ENCODE peak calls at places on chromosomes 16 and 17, in four cellular contexts. One of them, this sample, is unnamed.
A peak's percentile ranks its signal among the peaks of the same experiment; 100 is the strongest.

GRCh38 chr17:52011070-52011469 is 147.4 kb downstream of the CA10 start:
- DNase-seq in LNCaP clone FGC: no peak
- DNase-seq in H1: no peak
- DNase-seq in dorsolateral prefrontal cortex: no peak
- DNase-seq in this sample: no peak

GRCh38 chr17:48335858-48336500 is 94.0 kb downstream of the SKAP1 start:
- DNase-seq in H1: no peak
- DNase-seq in dorsolateral prefrontal cortex: no peak
- DNase-seq in LNCaP clone FGC: peak; percentile 66
- DNase-seq in this sample: peak; percentile 9

GRCh38 chr16:66454751-66455150 is 27.7 kb downstream of the BEAN1 start:
- DNase-seq in dorsolateral prefrontal cortex: no peak
- DNase-seq in LNCaP clone FGC: no peak
- DNase-seq in H1: no peak
- DNase-seq in this sample: no peak

GRCh38 chr16:74446866-74447265 is 25.6 kb upstream of the CLEC18B start:
- DNase-seq in dorsolateral prefrontal cortex: no peak
- DNase-seq in H1: no peak
- DNase-seq in LNCaP clone FGC: no peak
- DNase-seq in this sample: no peak

GRCh38 chr16:47970291-47970931 is 185.4 kb downstream of the ABCC12 start:
- DNase-seq in LNCaP clone FGC: peak; percentile 32
- DNase-seq in dorsolateral prefrontal cortex: no peak
- DNase-seq in H1: no peak
- DNase-seq in this sample: no peak

GRCh38 chr16:66508261-66508913 is 41.5 kb downstream of the TK2 start:
- DNase-seq in dorsolateral prefrontal cortex: no peak
- DNase-seq in H1: no peak
- DNase-seq in LNCaP clone FGC: peak; percentile 89
- DNase-seq in this sample: peak; percentile 42

GRCh38 chr17:56112086-56112485 is 41.2 kb upstream of the ANKFN1 start:
- DNase-seq in LNCaP clone FGC: no peak
- DNase-seq in H1: no peak
- DNase-seq in dorsolateral prefrontal cortex: no peak
- DNase-seq in this sample: peak; percentile 56

GRCh38 chr16:87463722-87464690 is 28.8 kb downstream of the ZCCHC14 start:
- DNase-seq in H1: no peak
- DNase-seq in LNCaP clone FGC: no peak
- DNase-seq in dorsolateral prefrontal cortex: no peak
- DNase-seq in this sample: peak; percentile 73

GRCh38 chr17:17120716-17121115 is 78.5 kb downstream of the MPRIP start:
- DNase-seq in LNCaP clone FGC: no peak
- DNase-seq in dorsolateral prefrontal cortex: no peak
- DNase-seq in H1: no peak
- DNase-seq in this sample: no peak

GRCh38 chr17:55577011-55577586 is 65.8 kb upstream of the SMIM36 start:
- DNase-seq in dorsolateral prefrontal cortex: no peak
- DNase-seq in LNCaP clone FGC: no peak
- DNase-seq in H1: no peak
- DNase-seq in this sample: peak; percentile 64

GRCh38 chr17:705863-706262 is 8.8 kb downstream of the VPS53 start:
- DNase-seq in dorsolateral prefrontal cortex: no peak
- DNase-seq in H1: no peak
- DNase-seq in LNCaP clone FGC: no peak
- DNase-seq in this sample: no peak

GRCh38 chr17:65472602-65473001 is 88.8 kb downstream of the AXIN2 start:
- DNase-seq in LNCaP clone FGC: no peak
- DNase-seq in H1: no peak
- DNase-seq in dorsolateral prefrontal cortex: no peak
- DNase-seq in this sample: peak; percentile 62

GRCh38 chr16:8966781-8967436 is 3.2 kb upstream of the USP7 start:
- DNase-seq in H1: no peak
- DNase-seq in dorsolateral prefrontal cortex: no peak
- DNase-seq in LNCaP clone FGC: no peak
- DNase-seq in this sample: no peak

GRCh38 chr17:83012161-83012800 is 67.1 kb upstream of the METRNL start:
- DNase-seq in LNCaP clone FGC: no peak
- DNase-seq in dorsolateral prefrontal cortex: no peak
- DNase-seq in H1: no peak
- DNase-seq in this sample: peak; percentile 39

GRCh38 chr16:79599837-79600635 is 501 bp downstream of the MAF start:
- DNase-seq in LNCaP clone FGC: no peak
- DNase-seq in H1: no peak
- DNase-seq in dorsolateral prefrontal cortex: peak; percentile 41
- DNase-seq in this sample: peak; percentile 69

GRCh38 chr17:16150251-16150859 is 65.0 kb downstream of the NCOR1 start:
- DNase-seq in H1: no peak
- DNase-seq in LNCaP clone FGC: peak; percentile 60
- DNase-seq in dorsolateral prefrontal cortex: no peak
- DNase-seq in this sample: peak; percentile 40

GRCh38 chr16:9525037-9525436 is 433.6 kb downstream of the HAPSTR1 start:
- DNase-seq in dorsolateral prefrontal cortex: no peak
- DNase-seq in LNCaP clone FGC: no peak
- DNase-seq in H1: no peak
- DNase-seq in this sample: no peak

GRCh38 chr17:27475070-27475673 is 18.9 kb downstream of the KSR1 start:
- DNase-seq in LNCaP clone FGC: no peak
- DNase-seq in H1: no peak
- DNase-seq in dorsolateral prefrontal cortex: no peak
- DNase-seq in this sample: no peak

GRCh38 chr16:9790199-9790598 is 392.0 kb downstream of the GRIN2A start:
- DNase-seq in dorsolateral prefrontal cortex: no peak
- DNase-seq in H1: no peak
- DNase-seq in LNCaP clone FGC: no peak
- DNase-seq in this sample: no peak

GRCh38 chr17:17073006-17073626 is 30.9 kb downstream of the MPRIP start:
- DNase-seq in dorsolateral prefrontal cortex: no peak
- DNase-seq in LNCaP clone FGC: no peak
- DNase-seq in H1: no peak
- DNase-seq in this sample: no peak

GRCh38 chr17:82940226-82941020 is 100.6 kb upstream of the ZNF750 start:
- DNase-seq in dorsolateral prefrontal cortex: no peak
- DNase-seq in H1: no peak
- DNase-seq in LNCaP clone FGC: no peak
- DNase-seq in this sample: no peak

GRCh38 chr17:41736983-41737679 is 2.7 kb upstream of the HAP1 start:
- DNase-seq in H1: no peak
- DNase-seq in LNCaP clone FGC: no peak
- DNase-seq in dorsolateral prefrontal cortex: no peak
- DNase-seq in this sample: no peak

GRCh38 chr16:67482260-67482924 is 955 bp downstream of the AGRP start:
- DNase-seq in H1: no peak
- DNase-seq in dorsolateral prefrontal cortex: no peak
- DNase-seq in LNCaP clone FGC: no peak
- DNase-seq in this sample: no peak

GRCh38 chr17:4362141-4362540 is 4.3 kb downstream of the UBE2G1 start:
- DNase-seq in dorsolateral prefrontal cortex: peak; percentile 59
- DNase-seq in H1: no peak
- DNase-seq in LNCaP clone FGC: no peak
- DNase-seq in this sample: peak; percentile 33

GRCh38 chr17:31678431-31678830 is 180.6 kb downstream of the COPRS start:
- DNase-seq in dorsolateral prefrontal cortex: no peak
- DNase-seq in LNCaP clone FGC: no peak
- DNase-seq in H1: no peak
- DNase-seq in this sample: peak; percentile 68

GRCh38 chr16:53022374-53022773 is 30.3 kb downstream of the CHD9NB start:
- DNase-seq in LNCaP clone FGC: peak; percentile 18
- DNase-seq in dorsolateral prefrontal cortex: peak; percentile 32
- DNase-seq in H1: no peak
- DNase-seq in this sample: peak; percentile 72

GRCh38 chr17:60305141-60305540 is 86.8 kb downstream of the USP32 start:
- DNase-seq in H1: no peak
- DNase-seq in LNCaP clone FGC: no peak
- DNase-seq in dorsolateral prefrontal cortex: peak; percentile 41
- DNase-seq in this sample: no peak

GRCh38 chr16:29790183-29790948 is at the start of gene KIF22:
- DNase-seq in dorsolateral prefrontal cortex: peak; percentile 98
- DNase-seq in LNCaP clone FGC: peak; percentile 96
- DNase-seq in H1: peak; percentile 95
- DNase-seq in this sample: peak; percentile 99

GRCh38 chr16:73717266-73718057 is 579.2 kb upstream of the PSMD7 start:
- DNase-seq in dorsolateral prefrontal cortex: peak; percentile 31
- DNase-seq in H1: no peak
- DNase-seq in LNCaP clone FGC: no peak
- DNase-seq in this sample: no peak

GRCh38 chr16:85003076-85003475 is 8.3 kb downstream of the ZDHHC7 start:
- DNase-seq in dorsolateral prefrontal cortex: no peak
- DNase-seq in H1: no peak
- DNase-seq in LNCaP clone FGC: no peak
- DNase-seq in this sample: no peak

GRCh38 chr17:18187816-18188761 is 4.5 kb downstream of the ALKBH5 start:
- DNase-seq in H1: no peak
- DNase-seq in LNCaP clone FGC: no peak
- DNase-seq in dorsolateral prefrontal cortex: no peak
- DNase-seq in this sample: peak; percentile 55

GRCh38 chr17:47987240-47987835 is 16.4 kb downstream of the CDK5RAP3 start:
- DNase-seq in H1: no peak
- DNase-seq in dorsolateral prefrontal cortex: no peak
- DNase-seq in LNCaP clone FGC: peak; percentile 61
- DNase-seq in this sample: peak; percentile 43

GRCh38 chr17:65629234-65629690 is 67.8 kb upstream of the AXIN2 start:
- DNase-seq in LNCaP clone FGC: no peak
- DNase-seq in H1: no peak
- DNase-seq in dorsolateral prefrontal cortex: no peak
- DNase-seq in this sample: peak; percentile 38

GRCh38 chr16:64094992-64095579 is 1026.8 kb downstream of the CDH11 start:
- DNase-seq in LNCaP clone FGC: no peak
- DNase-seq in dorsolateral prefrontal cortex: no peak
- DNase-seq in H1: no peak
- DNase-seq in this sample: peak; percentile 24

GRCh38 chr16:27495191-27495590 is 54.5 kb downstream of the GTF3C1 start:
- DNase-seq in LNCaP clone FGC: no peak
- DNase-seq in H1: no peak
- DNase-seq in dorsolateral prefrontal cortex: no peak
- DNase-seq in this sample: no peak

GRCh38 chr17:79919164-79919585 is 79.9 kb upstream of the CBX4 start:
- DNase-seq in dorsolateral prefrontal cortex: peak; percentile 92
- DNase-seq in LNCaP clone FGC: peak; percentile 97
- DNase-seq in H1: no peak
- DNase-seq in this sample: peak; percentile 72

GRCh38 chr16:11181889-11182279 is 74.1 kb downstream of the SOCS1 start:
- DNase-seq in dorsolateral prefrontal cortex: no peak
- DNase-seq in H1: no peak
- DNase-seq in LNCaP clone FGC: no peak
- DNase-seq in this sample: no peak

GRCh38 chr16:7431723-7432122 is 99.1 kb downstream of the RBFOX1 start:
- DNase-seq in H1: no peak
- DNase-seq in dorsolateral prefrontal cortex: no peak
- DNase-seq in LNCaP clone FGC: no peak
- DNase-seq in this sample: no peak

GRCh38 chr17:47720754-47721533 is 12.1 kb upstream of the TBX21 start:
- DNase-seq in H1: no peak
- DNase-seq in LNCaP clone FGC: peak; percentile 6
- DNase-seq in dorsolateral prefrontal cortex: no peak
- DNase-seq in this sample: no peak

GRCh38 chr17:45242015-45242414 is 19.9 kb downstream of the SPATA32 start:
- DNase-seq in H1: no peak
- DNase-seq in LNCaP clone FGC: no peak
- DNase-seq in dorsolateral prefrontal cortex: no peak
- DNase-seq in this sample: no peak
- H3K4me3 ChIP-seq in H1: peak overlapping the region; percentile 23
- H3K4me3 ChIP-seq in LNCaP clone FGC: no peak overlapping the region
- H3K4me3 ChIP-seq in dorsolateral prefrontal cortex: no peak overlapping the region
- H3K4me3 ChIP-seq in this sample: no peak overlapping the region

DNA sequence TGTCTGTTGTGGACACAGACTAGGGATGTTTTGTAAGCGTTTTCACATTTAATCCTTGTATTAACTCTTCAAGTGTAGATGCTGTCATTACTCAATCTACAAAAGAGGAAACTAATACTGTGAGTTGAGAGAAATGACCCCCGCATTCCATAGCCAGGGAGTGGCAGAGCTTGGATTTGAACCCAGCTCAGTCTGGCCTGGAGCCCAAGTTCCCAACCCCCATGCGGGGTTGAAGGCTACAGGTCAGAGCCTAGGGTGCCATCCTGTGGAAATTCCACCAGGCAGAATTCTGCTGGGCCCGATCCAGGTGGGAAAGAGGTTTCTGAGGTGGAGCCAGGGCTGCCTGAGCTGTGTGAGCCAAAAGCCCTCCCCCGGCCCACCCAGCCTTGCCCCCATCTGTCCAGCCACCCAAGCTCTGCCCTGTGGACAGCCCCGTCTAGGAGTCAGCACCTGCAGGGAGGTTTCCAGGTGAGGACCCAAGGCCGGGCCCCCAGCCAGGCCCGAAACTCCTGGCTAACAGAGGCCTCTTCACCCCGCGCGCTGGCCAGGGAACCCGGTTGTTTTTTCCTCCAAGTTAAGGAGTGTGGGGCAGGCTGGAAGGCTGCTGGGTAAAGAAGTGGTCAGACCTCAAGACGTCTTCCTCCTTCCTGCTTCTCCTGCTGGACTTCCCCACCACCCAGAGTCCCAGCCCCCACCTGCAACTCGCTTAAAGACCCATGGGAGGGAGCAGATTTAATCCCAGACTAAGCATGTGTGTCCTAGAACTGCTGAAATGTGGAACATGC is 5.7 kb downstream of the MMP15 start:
- DNase-seq in LNCaP clone FGC: no peak
- DNase-seq in H1: no peak
- DNase-seq in dorsolateral prefrontal cortex: no peak
- DNase-seq in this sample: no peak
- TF ChIP-seq CTCF in LNCaP clone FGC: no peak
- TF ChIP-seq CTCF in H1: no peak
- TF ChIP-seq CTCF in dorsolateral prefrontal cortex: no peak
- TF ChIP-seq CTCF in this sample: no peak

GRCh38 chr17:81422776-81423697 is 27.8 kb downstream of the BAHCC1 start:
- DNase-seq in H1: no peak
- DNase-seq in LNCaP clone FGC: no peak
- DNase-seq in dorsolateral prefrontal cortex: no peak
- DNase-seq in this sample: peak; percentile 94
- H3K4me3 ChIP-seq in H1: no peak overlapping the region
- H3K4me3 ChIP-seq in LNCaP clone FGC: no peak overlapping the region
- H3K4me3 ChIP-seq in dorsolateral prefrontal cortex: no peak overlapping the region
- H3K4me3 ChIP-seq in this sample: peak overlapping the region; percentile 9

GRCh38 chr17:7176870-7177209 is 2.3 kb downstream of the ASGR1 start:
- DNase-seq in LNCaP clone FGC: no peak
- DNase-seq in H1: no peak
- DNase-seq in dorsolateral prefrontal cortex: no peak
- DNase-seq in this sample: peak; percentile 49

GRCh38 chr17:7176107-7176851 is 2.9 kb downstream of the ASGR1 start:
- DNase-seq in LNCaP clone FGC: no peak
- DNase-seq in dorsolateral prefrontal cortex: no peak
- DNase-seq in H1: no peak
- DNase-seq in this sample: no peak

GRCh38 chr17:7174603-7175362 is 4.4 kb downstream of the ASGR1 start:
- DNase-seq in LNCaP clone FGC: no peak
- DNase-seq in H1: no peak
- DNase-seq in dorsolateral prefrontal cortex: no peak
- DNase-seq in this sample: no peak

GRCh38 chr17:7175363-7175733 is 3.8 kb downstream of the ASGR1 start:
- DNase-seq in H1: no peak
- DNase-seq in LNCaP clone FGC: no peak
- DNase-seq in dorsolateral prefrontal cortex: no peak
- DNase-seq in this sample: no peak

GRCh38 chr17:7173687-7174602 is 5.2 kb downstream of the ASGR1 start:
- DNase-seq in dorsolateral prefrontal cortex: no peak
- DNase-seq in H1: peak; percentile 72
- DNase-seq in LNCaP clone FGC: no peak
- DNase-seq in this sample: no peak
- TF ChIP-seq CTCF in dorsolateral prefrontal cortex: no peak
- TF ChIP-seq CTCF in H1: peak; percentile 71
- TF ChIP-seq CTCF in LNCaP clone FGC: no peak
- TF ChIP-seq CTCF in this sample: no peak

This sample was measured in foreskin fibroblast.